ENCODE peak calls at places on chromosomes 1 and 21, in six cellular contexts. D is fibroblast of lung, G is cardiac muscle cell, T is heart right ventricle, N is SJSA1, P is IMR-90. U is an unnamed sample. For H3K4me1, the result is how much of the 10 kb centered on the place peaks cover.

GRCh38 chr1:115331531-115332331 is 6.3 kb downstream of the NGF start:
- DNase-seq in D (peak), G (no peak), T (no peak), N (no peak), P (peak), U (peak)

GRCh38 chr1:221712198-221712684 is 29.6 kb downstream of the DUSP10 start:
- DNase-seq in D (peak), G (peak), T (no peak), N (no peak), P (peak), U (peak)

GRCh38 chr1:56469640-56470371 is 109.6 kb downstream of the PLPP3 start:
- DNase-seq in D (peak), G (peak), T (no peak), N (no peak), P (peak), U (no peak)

GRCh38 chr1:98211271-98211840 is 290.5 kb upstream of the DPYD start:
- DNase-seq in D (peak), G (no peak), T (no peak), N (peak), P (no peak), U (no peak)

GRCh38 chr1:44786138-44786840 is 1.7 kb downstream of the BEST4 start:
- DNase-seq in D (peak), G (peak), T (peak), N (no peak), P (peak), U (peak)

GRCh38 chr1:116373451-116374339 is 651 bp downstream of the ATP1A1 start:
- DNase-seq in D (peak), G (peak), T (peak), N (peak), P (peak), U (peak)

GRCh38 chr1:23865543-23865930 is 2.6 kb downstream of the FUCA1 start:
- DNase-seq in D (peak), G (peak), T (no peak), N (no peak), P (peak), U (peak)

GRCh38 chr1:36134805-36135339 is 9.8 kb upstream of the COL8A2 start:
- DNase-seq in D (peak), G (peak), T (no peak), N (peak), P (peak), U (peak)

GRCh38 chr1:205775717-205776056 is 405 bp upstream of the RAB29 start:
- DNase-seq in D (peak), G (peak), T (no peak), N (no peak), P (peak), U (no peak)

DNA sequence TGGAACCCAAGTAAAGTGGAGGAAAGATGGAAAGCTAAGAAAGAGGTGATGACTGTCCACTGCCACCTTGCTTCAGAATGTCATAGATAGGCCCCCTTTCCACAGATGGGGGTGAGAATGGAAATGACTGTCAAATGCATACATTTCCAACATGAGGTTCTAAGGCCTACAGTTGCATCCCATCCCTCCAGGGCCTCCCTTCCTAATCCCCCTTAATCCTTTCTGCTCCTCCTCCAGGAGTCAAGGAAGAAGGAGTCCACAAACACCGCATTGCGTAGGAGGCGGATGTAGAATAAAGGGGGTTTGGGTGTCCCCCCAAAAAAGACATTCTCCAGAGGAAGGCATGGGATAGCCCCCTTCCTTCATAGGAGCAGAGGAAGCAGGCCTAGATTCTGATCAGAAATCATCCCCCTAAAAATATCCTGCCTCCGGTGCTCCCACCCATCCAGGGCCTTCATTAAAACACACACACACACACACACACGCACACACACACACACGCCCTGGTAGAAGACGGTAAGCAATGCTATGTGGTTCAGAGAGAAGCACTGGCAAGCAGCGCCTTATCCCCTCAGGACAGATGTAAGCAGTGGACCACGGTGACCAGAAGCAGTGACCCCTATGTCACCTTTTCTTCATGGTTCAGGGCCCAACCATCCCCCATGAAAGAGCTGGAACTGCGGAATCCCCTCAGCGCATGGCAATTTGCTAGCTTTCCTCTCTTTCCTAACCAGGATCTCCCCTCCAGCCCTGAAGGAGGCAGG is 2.0 kb downstream of the SV2A start:
- DNase-seq in D (no peak), G (no peak), T (no peak), N (no peak), P (no peak), U (no peak)
- H3K4me3 ChIP-seq in D (no peak), G (peak), T (no peak), N (no peak), P (no peak), U (no peak)

GRCh38 chr1:191641420-191642215 is 516.6 kb upstream of the RGS18 start:
- DNase-seq in D (peak), G (no peak), T (no peak), N (no peak), P (peak), U (peak)
- H3K27ac ChIP-seq in D (no peak), G (no peak), T (no peak), N (no peak), P (no peak), U (no peak)

GRCh38 chr1:2563205-2563604 is 7.0 kb downstream of the TNFRSF14 start:
- DNase-seq in D (no peak), G (no peak), T (no peak), N (no peak), P (no peak), U (no peak)
- H3K4me1 ChIP-seq in D (under half), G (under half), T (under half), N (under half), P (under half), U (under half)

DNA sequence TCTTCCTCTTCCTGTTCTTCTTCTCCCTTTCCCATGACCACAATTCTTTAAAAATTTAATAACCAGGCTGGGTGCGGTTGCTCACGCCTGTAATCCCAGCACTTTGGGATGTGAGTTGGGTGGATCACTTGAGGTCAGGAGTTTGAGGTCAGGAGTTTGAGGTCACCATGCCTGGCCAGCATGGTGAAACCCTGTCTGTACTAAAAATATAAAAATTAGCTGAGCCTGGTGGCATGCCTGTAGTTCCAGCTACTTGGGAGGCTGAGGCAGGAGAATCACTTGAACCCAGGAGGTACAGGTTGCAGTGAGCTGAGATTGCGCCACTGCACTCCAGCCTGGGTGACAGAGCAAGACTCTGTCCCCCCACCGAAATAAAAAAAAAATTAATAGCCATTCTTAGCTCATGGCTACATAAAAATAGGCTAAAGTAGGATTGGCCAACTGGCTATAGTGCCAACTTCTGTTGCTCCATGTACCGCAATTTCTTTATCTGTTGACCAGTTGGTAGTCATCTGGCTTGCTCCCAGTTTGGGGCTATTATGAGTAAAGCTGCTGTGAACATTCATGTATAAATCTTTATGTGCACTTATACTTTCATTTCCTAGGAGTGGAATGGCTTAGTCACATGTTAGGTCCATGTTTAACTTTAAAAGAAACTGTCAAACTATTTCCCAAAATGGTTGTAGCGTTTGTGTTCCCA is 136.3 kb downstream of the PEX14 start:
- DNase-seq in D (no peak), G (peak), T (no peak), N (no peak), P (peak), U (no peak)
- H3K4me3 ChIP-seq in D (no peak), G (no peak), T (no peak), N (no peak), P (no peak), U (no peak)

DNA sequence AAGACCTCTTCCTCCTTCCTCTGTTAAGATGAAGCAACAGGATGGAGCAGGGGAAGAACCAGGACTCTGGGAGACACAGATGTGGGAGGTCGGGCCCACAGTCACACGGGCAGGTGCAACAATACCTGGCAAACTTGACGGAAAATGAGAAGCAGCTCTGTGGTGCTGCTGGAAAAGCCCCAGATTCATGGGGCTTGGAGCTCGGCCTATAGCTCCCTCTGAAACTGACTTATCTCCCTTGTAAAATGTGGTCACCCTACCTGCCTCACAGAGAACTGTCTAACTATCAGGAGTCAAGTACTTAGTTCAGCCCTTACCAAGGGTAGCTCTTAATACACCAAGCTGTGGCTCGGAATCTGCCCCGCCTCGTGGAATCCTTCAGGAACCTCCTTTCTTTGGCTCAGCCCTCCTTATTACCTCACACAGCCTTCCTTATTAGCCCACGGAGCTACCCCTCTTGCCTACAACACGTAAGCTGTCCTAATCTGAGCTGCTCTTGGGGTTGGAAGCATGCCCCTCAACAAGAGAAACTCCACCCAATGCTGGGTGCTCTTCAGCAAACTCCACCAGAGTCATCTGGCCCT is 68.8 kb downstream of the MRPL37 start:
- DNase-seq in D (no peak), G (no peak), T (no peak), N (no peak), P (no peak), U (no peak)
- H3K27ac ChIP-seq in D (no peak), G (no peak), T (no peak), N (no peak), P (no peak), U (no peak)

GRCh38 chr1:31013187-31013864 is 52.2 kb downstream of the PUM1 start:
- DNase-seq in D (no peak), G (peak), T (no peak), N (no peak), P (peak), U (no peak)

GRCh38 chr1:31010081-31010989 is 55.2 kb downstream of the PUM1 start:
- DNase-seq in D (peak), G (no peak), T (no peak), N (no peak), P (peak), U (no peak)

GRCh38 chr1:31014094-31014493 is 51.4 kb downstream of the PUM1 start:
- DNase-seq in D (no peak), G (no peak), T (no peak), N (no peak), P (no peak), U (no peak)

GRCh38 chr1:31012210-31012924 is 53.1 kb downstream of the PUM1 start:
- DNase-seq in D (no peak), G (no peak), T (no peak), N (no peak), P (no peak), U (no peak)

GRCh38 chr1:31011719-31012118 is 53.8 kb downstream of the PUM1 start:
- DNase-seq in D (no peak), G (no peak), T (no peak), N (no peak), P (no peak), U (no peak)
- H3K4me1 ChIP-seq in D (under half), G (under half), T (half or more), N (under half), P (under half), U (under half)

DNA sequence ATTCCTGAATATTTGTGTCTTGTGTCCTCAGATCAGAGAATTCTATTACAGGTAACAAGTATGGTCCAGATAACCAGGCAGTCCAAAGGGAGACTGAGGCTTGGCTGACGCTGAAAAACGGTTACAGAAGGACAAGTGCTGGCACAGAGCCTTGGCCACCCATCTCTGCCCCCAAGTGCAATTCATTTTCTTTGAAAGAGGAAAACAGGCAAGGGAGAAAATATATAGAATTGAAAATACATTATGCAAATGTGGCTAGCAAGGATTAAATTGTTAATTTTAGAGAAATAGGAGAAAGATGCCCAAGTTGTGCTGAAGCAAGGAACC is 1.2 kb downstream of the SORT1 start:
- DNase-seq in D (no peak), G (no peak), T (no peak), N (no peak), P (no peak), U (no peak)
- H3K4me3 ChIP-seq in D (peak), G (peak), T (peak), N (no peak), P (peak), U (peak)

GRCh38 chr21:35017256-35017655 is 31.8 kb downstream of the RUNX1 start:
- DNase-seq in D (no peak), G (no peak), T (no peak), N (no peak), P (no peak), U (no peak)

GRCh38 chr21:35016071-35016470 is 33.0 kb downstream of the RUNX1 start:
- DNase-seq in D (no peak), G (no peak), T (no peak), N (no peak), P (no peak), U (no peak)

GRCh38 chr21:35015435-35016024 is 33.6 kb downstream of the RUNX1 start:
- DNase-seq in D (no peak), G (no peak), T (no peak), N (no peak), P (no peak), U (no peak)

GRCh38 chr21:35014302-35015044 is 34.6 kb downstream of the RUNX1 start:
- DNase-seq in D (no peak), G (peak), T (no peak), N (no peak), P (peak), U (peak)

DNA sequence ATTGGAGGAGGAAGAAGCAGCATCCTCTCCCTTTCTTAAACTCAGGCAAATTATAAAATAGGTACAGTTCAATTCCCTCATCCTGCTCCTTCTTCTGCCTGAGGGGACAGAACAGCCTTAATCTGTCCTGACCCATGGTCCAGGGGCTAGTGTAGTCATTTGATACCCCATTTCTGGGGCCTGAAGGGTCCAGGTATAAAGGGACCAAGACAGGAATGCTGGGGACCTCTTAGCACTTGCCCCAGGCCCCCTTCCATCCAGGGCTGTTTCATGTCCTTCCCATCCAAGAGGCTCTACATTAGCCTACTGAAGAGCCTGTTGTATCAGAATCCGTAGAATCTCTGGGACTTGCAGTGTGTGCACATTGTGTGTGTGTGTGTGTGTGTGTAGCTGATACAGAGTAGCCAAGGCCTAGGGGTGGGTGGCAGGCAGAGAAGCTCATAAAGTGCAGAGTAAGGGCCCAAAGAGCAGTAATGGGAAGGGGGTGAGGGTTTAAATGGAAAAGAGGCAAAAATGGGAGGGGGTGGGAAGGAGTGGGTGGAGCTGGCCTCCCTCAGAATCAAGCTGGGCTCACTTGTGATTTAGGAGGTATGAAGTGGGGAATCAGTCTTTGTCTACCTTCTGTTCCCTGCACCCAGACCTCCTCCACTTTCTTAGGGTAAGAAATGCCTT is 32.4 kb downstream of the RUNX1 start:
- DNase-seq in D (no peak), G (no peak), T (no peak), N (no peak), P (no peak), U (no peak)
- H3K27ac ChIP-seq in D (no peak), G (no peak), T (no peak), N (no peak), P (no peak), U (no peak)

DNA sequence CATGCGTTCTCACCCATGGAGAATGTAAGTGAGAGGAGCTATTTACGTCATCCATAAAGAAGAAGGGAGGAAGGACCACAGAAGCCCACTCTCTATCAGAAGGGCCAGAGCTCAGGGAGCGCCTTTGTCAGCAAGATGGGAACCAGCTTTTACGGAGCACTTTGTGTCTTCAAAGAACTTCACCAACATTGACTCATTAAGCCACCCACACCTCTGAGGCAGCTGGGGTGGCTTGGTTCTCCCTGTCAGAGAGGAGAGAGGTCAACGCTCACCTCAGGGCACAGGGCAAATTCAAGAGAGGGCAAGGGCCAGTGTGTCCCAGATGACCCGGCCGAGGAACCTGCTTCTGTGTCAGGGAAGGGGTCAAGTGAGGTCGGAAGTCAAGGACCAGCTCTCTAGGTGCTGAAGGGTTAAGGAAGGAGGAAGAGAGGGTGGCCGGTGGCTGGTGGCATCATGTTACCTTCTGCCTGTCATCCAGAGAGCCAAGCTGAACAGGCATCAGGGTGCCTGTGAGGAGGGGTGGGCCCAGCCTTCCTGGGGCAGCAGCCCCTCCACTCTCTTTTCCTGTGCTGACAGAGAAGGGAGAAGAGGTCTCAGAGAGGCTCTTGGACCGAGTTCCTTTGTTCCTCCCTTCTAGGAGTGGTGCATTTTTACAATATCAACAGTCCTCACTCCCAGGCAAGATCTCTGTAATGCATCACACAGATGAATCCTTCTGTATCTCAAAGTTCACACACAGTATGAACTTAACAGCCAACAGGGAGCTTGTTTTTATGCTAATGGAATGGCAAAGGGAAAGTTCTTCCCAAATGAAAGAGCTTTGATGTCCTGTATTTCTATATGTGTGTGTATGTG is 109.0 kb downstream of the ETS2 start:
- DNase-seq in D (peak), G (peak), T (no peak), N (no peak), P (peak), U (no peak)
- H3K4me1 ChIP-seq in D (under half), G (under half), T (half or more), N (under half), P (under half), U (under half)

GRCh38 chr1:201946224-201946908 is at the start of gene LMOD1:
- DNase-seq in D (peak), G (peak), T (peak), N (peak), P (peak), U (peak)
- H3K4me3 ChIP-seq in D (peak), G (peak), T (peak), N (peak), P (peak), U (peak)